ENCODE peak calls at places on chromosomes 6 and 20, in five cellular contexts. U is trophoblast cell, T is H1, C is IMR-90, F is mesenchymal stem cell. E is an unnamed sample.

GRCh38 chr20:23138682-23139081 is 52.6 kb upstream of the CD93 start:
- DNase-seq in U (no peak), T (no peak), F (no peak), C (no peak), E (no peak)

GRCh38 chr20:4192378-4193048 is 177.2 kb upstream of the RNF24 start:
- DNase-seq in C (no peak), T (no peak), F (no peak), U (no peak), E (no peak)

GRCh38 chr6:136612666-136613389 is 62.6 kb upstream of the MAP7 start:
- DNase-seq in U (no peak), T (no peak), C (no peak), F (no peak), E (no peak)

GRCh38 chr6:112433457-112433856 is 86.3 kb downstream of the RFPL4B start:
- DNase-seq in F (no peak), U (no peak), T (no peak), C (no peak), E (no peak)

GRCh38 chr20:59253779-59254319 is 46.6 kb upstream of the EDN3 start:
- DNase-seq in U (no peak), C (no peak), F (no peak), T (no peak), E (no peak)

GRCh38 chr6:170279977-170280688 is 10.7 kb downstream of the DLL1 start:
- DNase-seq in C (peak; percentile 12), U (peak; percentile 72), F (no peak), T (no peak), E (no peak)

GRCh38 chr20:45467861-45468260 is 1.7 kb upstream of the WFDC2 start:
- DNase-seq in U (no peak), T (no peak), C (no peak), F (no peak), E (no peak)

GRCh38 chr6:139378882-139379341 is 4.5 kb upstream of the CITED2 start:
- DNase-seq in U (peak; percentile 60), F (no peak), T (no peak), C (peak; percentile 39), E (no peak)

GRCh38 chr6:97133071-97133470 is 149.9 kb downstream of the MMS22L start:
- DNase-seq in F (no peak), C (no peak), T (no peak), U (no peak), E (no peak)

GRCh38 chr20:63520594-63520938 is at the start of gene PPDPF:
- DNase-seq in U (peak; percentile 57), T (peak; percentile 88), F (peak; percentile 72), C (peak; percentile 72), E (no peak)
- H4K91ac ChIP-seq in U (peak within 1 kb of the TSS; percentile 77), T (peak within 1 kb of the TSS; percentile 93), F (peak within 1 kb of the TSS; percentile 94), C (peak within 1 kb of the TSS; percentile 51), E (peak within 1 kb of the TSS; percentile 99)

DNA sequence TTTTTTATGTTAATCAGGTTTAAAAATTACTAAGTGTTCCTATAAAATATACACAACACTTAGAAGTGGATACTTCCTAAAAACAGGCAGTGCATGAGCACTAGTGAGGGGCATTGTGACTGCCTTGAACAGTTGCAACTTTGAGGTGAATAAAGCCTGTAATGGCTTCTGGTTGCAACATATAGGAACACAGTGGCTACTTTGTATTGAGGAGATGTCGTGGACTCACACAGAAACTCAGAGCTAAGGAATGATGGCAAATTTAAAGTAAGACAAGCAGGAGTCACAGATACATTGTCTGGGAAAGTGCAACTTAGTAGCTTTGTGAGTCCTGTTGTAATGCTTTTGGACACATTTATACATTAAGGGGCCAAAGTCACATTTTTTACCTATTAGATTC is 856 bp upstream of the HLA-A start:
- DNase-seq in U (no peak), T (no peak), C (peak; percentile 56), F (peak; percentile 55), E (no peak)
- H3K4me3 ChIP-seq in U (no peak overlapping the region), T (no peak overlapping the region), C (no peak overlapping the region), F (no peak overlapping the region), E (no peak overlapping the region)

DNA sequence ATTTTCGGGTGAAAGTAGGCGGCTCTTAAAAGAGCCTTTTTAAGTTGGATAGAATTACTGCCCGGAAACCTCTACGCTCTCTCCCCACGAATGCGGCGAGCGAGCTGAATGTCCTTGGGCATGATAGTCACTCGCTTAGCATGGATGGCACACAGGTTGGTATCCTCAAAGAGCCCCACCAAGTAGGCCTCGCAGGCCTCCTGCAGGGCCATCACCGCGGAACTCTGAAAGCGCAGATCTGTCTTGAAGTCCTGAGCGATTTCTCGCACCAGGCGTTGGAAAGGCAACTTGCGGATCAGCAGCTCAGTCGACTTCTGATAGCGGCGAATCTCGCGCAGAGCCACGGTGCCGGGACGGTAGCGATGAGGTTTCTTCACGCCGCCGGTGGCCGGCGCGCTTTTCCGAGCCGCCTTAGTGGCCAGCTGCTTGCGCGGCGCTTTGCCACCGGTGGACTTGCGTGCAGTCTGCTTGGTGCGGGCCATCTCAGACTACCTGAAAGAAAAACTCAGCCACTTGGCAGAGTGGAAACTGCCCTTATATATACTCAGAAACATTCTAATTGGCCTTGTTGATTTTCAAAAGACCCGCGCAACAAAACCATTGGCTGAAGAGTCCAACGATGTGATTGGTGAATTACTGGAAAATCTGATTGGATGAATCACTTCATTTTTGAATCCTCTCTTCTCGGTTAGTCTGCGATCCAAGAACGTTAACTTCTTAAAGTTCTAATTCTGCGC is 93.9 kb upstream of the BTN3A2 start:
- DNase-seq in C (peak; percentile 90), T (peak; percentile 85), F (peak; percentile 92), U (peak; percentile 92), E (peak; percentile 93)
- H3K4ac ChIP-seq in C (peak overlapping the region; percentile 89), T (no peak overlapping the region), F (no peak overlapping the region), U (peak overlapping the region; percentile 8), E (no peak overlapping the region)

DNA sequence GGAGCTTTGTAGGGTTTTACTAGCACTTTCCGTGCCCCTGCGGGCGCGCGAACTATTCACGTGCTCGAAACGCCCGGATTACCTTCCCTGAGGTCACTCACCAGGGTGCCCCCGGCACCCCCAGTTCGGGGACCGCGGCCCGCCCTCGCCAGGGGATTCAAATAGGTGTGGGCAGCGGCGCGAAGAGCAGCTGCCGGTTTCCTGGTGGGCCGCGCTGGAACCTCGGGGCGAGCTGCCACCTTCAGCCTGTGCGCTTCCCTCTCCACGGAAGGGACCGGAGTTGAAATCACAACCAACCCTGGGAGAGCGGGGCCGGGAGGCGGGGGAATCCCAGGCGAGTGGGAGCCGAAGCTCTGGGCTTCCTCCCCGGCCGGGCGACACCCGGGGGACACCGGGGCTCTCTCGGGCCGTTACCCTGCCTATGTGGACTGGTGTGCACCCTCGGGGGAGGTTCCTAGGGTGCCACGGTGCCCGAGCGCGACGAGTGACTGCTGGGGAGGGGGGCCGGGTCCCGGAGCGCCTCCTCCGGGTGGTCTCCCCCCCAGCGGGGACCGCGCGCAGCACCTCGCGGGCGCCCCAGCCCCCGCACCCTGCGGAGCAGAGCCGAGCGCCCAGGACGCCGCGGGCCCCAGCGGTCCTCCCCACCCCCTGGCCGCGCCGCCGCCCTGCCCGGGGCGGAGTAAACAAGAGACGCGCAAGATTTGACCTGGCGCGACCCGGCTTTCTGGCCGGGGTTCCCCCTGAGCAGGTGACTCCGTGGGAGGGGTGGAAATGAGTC is 2.1 kb upstream of the HIVEP2 start:
- DNase-seq in C (peak; percentile 68), U (peak; percentile 86), F (peak; percentile 82), T (peak; percentile 75), E (peak; percentile 39)
- H4K91ac ChIP-seq in C (peak overlapping the region; percentile 14), U (peak overlapping the region; percentile 85), F (peak overlapping the region; percentile 78), T (no peak overlapping the region), E (no peak overlapping the region)

GRCh38 chr20:10609726-10610125 is 64.1 kb downstream of the JAG1 start:
- DNase-seq in F (no peak), C (peak; percentile 35), U (no peak), T (no peak), E (no peak)
- H3K4me3 ChIP-seq in F (no peak overlapping the region), C (no peak overlapping the region), U (no peak overlapping the region), T (no peak overlapping the region), E (no peak overlapping the region)

DNA sequence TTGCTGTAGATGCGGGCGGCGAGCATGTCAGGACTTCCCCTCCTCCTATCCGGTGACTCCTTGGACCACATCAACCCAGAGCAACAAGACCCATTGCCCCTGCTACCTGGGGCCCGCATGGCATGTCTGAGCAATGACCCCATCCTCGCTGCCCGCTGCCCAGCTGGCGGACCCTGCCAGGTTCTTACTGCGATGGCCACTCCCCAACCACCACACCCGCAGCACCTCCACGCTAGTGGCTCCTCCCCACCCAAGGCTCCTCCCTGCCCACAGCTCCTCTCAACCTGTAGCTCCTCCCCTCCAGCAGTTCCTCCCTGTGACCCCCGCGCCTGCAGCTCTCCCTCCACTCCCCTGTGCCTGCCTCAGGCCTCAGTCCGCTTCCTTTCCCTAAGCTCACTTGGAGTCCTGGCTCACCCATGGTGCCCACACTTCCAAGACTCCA is 17.6 kb upstream of the SERPINB9 start:
- DNase-seq in T (peak; percentile 55), F (no peak), U (peak; percentile 99), C (no peak), E (no peak)
- H3K4ac ChIP-seq in T (peak overlapping the region; percentile 58), F (no peak overlapping the region), U (no peak overlapping the region), C (no peak overlapping the region), E (no peak overlapping the region)